ENCODE peak calls at places on chromosomes 7 and 10, in four cellular contexts. M is neural progenitor cell, U is AG10803, T is right atrium auricular region. C is an unnamed sample.
A peak's percentile ranks its signal among the peaks of the same experiment; 100 is the strongest.

GRCh38 chr10:58570307-58570723 is 57.6 kb downstream of the BICC1 start:
- DNase-seq in M (no peak), U (peak; percentile 65), T (no peak), C (no peak)

GRCh38 chr7:91098566-91098965 is 165.7 kb upstream of the FZD1 start:
- DNase-seq in M (no peak), U (peak; percentile 44), T (no peak), C (no peak)

GRCh38 chr7:117157121-117157870 is 165.6 kb downstream of the WNT2 start:
- DNase-seq in M (no peak), U (peak; percentile 98), T (peak; percentile 66), C (no peak)

GRCh38 chr7:98251251-98251843 is 685 bp downstream of the TECPR1 start:
- DNase-seq in M (no peak), U (no peak), T (no peak), C (no peak)

GRCh38 chr7:18861514-18861913 is 255.9 kb downstream of the TWIST1 start:
- DNase-seq in M (no peak), U (peak; percentile 77), T (no peak), C (no peak)

GRCh38 chr7:106231856-106232490 is 52.8 kb downstream of the NAMPT start:
- DNase-seq in M (no peak), U (no peak), T (no peak), C (no peak)

GRCh38 chr10:86856156-86856555 is 99.7 kb downstream of the BMPR1A start:
- DNase-seq in M (no peak), U (no peak), T (no peak), C (no peak)

GRCh38 chr7:47358357-47358756 is 223.6 kb downstream of the TNS3 start:
- DNase-seq in M (no peak), U (no peak), T (no peak), C (no peak)

GRCh38 chr7:70238171-70238575 is 639.9 kb downstream of the AUTS2 start:
- DNase-seq in M (peak; percentile 15), U (no peak), T (no peak), C (no peak)

GRCh38 chr7:48041665-48041995 is 6.3 kb downstream of the C7orf57 start:
- DNase-seq in M (no peak), U (peak; percentile 74), T (no peak), C (no peak)

GRCh38 chr10:8102708-8103401 is 48.4 kb downstream of the GATA3 start:
- DNase-seq in M (no peak), U (no peak), T (no peak), C (no peak)

GRCh38 chr10:60978287-60979115 is 34.5 kb upstream of the RHOBTB1 start:
- DNase-seq in M (no peak), U (no peak), T (no peak), C (no peak)

GRCh38 chr10:93445097-93445960 is 36.8 kb downstream of the MYOF start:
- DNase-seq in M (peak; percentile 97), U (peak; percentile 99), T (peak; percentile 96), C (peak; percentile 66)

GRCh38 chr7:116198748-116199410 is 11.5 kb upstream of the TES start:
- DNase-seq in M (no peak), U (no peak), T (no peak), C (no peak)

GRCh38 chr7:888081-889024 is 12.0 kb downstream of the GET4 start:
- DNase-seq in M (no peak), U (no peak), T (no peak), C (no peak)

GRCh38 chr7:18212788-18213187 is 185.1 kb upstream of the PRPS1L1 start:
- DNase-seq in M (no peak), U (peak; percentile 71), T (no peak), C (no peak)

GRCh38 chr7:130277763-130278643 is 11.3 kb downstream of the CPA2 start:
- DNase-seq in M (peak; percentile 74), U (peak; percentile 75), T (no peak), C (peak; percentile 34)
- TF ChIP-seq CTCF in M (peak; percentile 63), U (peak; percentile 76), T (peak; percentile 42), C (peak; percentile 50)

GRCh38 chr10:132020456-132020855 is 38.7 kb upstream of the BNIP3 start:
- DNase-seq in M (no peak), U (no peak), T (no peak), C (no peak)
- TF ChIP-seq CTCF in M (no peak), U (no peak), T (no peak), C (no peak)

GRCh38 chr7:100356416-100357068 is 1.4 kb upstream of the PILRB start:
- DNase-seq in M (no peak), U (no peak), T (no peak), C (no peak)

GRCh38 chr7:100360102-100360607 is 2.2 kb downstream of the PILRB start:
- DNase-seq in M (no peak), U (no peak), T (no peak), C (no peak)

GRCh38 chr7:100358857-100359212 is 918 bp downstream of the PILRB start:
- DNase-seq in M (no peak), U (no peak), T (no peak), C (no peak)

GRCh38 chr7:100357131-100357561 is 771 bp upstream of the PILRB start:
- DNase-seq in M (no peak), U (no peak), T (no peak), C (no peak)

DNA sequence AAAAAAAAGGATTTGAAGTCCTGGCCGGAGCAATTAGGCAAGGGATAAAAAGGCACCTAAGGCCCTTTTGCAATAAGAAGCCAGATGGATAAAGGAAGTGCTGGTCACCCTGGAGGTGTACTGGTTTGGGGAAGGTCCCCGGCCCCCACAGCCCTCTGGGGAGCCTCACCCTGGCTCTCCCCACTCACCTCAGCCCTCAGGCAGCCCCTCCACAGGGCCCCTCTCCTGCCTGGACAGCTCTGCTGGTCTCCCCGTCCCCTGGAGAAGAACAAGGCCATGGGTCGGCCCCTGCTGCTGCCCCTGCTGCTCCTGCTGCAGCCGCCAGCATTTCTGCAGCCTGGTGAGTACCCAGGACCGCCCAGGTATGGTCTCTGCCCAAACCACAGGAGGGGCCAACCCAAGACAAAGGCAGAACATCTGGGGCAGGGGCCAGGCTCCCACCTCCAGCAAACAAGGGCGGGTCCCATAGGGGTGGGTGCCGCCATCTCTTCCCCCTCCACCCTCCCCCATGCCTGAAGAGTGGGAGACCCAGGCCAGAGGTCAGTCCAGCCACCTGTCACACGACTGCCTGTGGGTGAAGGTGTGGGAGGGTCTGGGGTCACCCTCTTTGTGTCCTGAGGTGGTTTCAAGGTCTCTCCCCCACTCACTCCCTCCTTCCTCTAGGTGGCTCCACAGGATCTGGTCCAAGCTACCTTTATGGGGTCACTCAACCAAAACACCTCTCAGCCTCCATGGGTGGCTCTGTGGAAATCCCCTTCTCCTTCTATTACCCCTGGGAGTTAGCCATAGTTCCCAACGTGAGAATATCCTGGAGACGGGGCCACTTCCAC is at the start of gene PILRB:
- DNase-seq in M (no peak), U (no peak), T (no peak), C (no peak)
- TF ChIP-seq CTCF in M (peak; percentile 23), U (no peak), T (no peak), C (no peak)

GRCh38 chr10:69533658-69534057 is 39.6 kb downstream of the NEUROG3 start:
- DNase-seq in M (no peak), U (no peak), T (no peak), C (no peak)

GRCh38 chr10:69541463-69541862 is 31.8 kb downstream of the NEUROG3 start:
- DNase-seq in M (no peak), U (no peak), T (no peak), C (no peak)

GRCh38 chr10:69537449-69537848 is 35.8 kb downstream of the NEUROG3 start:
- DNase-seq in M (no peak), U (no peak), T (no peak), C (no peak)
- TF ChIP-seq CTCF in M (no peak), U (no peak), T (no peak), C (no peak)

GRCh38 chr10:19941206-19941880 is 125.1 kb downstream of the PLXDC2 start:
- DNase-seq in M (no peak), U (no peak), T (no peak), C (no peak)
- TF ChIP-seq CTCF in M (no peak), U (no peak), T (no peak), C (no peak)

GRCh38 chr10:128174581-128175559 is 48.6 kb upstream of the MKI67 start:
- DNase-seq in M (no peak), U (no peak), T (no peak), C (no peak)

GRCh38 chr10:128172756-128173155 is 46.5 kb upstream of the MKI67 start:
- DNase-seq in M (no peak), U (no peak), T (no peak), C (no peak)

GRCh38 chr10:128173383-128173782 is 47.2 kb upstream of the MKI67 start:
- DNase-seq in M (no peak), U (peak; percentile 35), T (no peak), C (no peak)

GRCh38 chr10:128180843-128181242 is 54.6 kb upstream of the MKI67 start:
- DNase-seq in M (no peak), U (no peak), T (no peak), C (no peak)

DNA sequence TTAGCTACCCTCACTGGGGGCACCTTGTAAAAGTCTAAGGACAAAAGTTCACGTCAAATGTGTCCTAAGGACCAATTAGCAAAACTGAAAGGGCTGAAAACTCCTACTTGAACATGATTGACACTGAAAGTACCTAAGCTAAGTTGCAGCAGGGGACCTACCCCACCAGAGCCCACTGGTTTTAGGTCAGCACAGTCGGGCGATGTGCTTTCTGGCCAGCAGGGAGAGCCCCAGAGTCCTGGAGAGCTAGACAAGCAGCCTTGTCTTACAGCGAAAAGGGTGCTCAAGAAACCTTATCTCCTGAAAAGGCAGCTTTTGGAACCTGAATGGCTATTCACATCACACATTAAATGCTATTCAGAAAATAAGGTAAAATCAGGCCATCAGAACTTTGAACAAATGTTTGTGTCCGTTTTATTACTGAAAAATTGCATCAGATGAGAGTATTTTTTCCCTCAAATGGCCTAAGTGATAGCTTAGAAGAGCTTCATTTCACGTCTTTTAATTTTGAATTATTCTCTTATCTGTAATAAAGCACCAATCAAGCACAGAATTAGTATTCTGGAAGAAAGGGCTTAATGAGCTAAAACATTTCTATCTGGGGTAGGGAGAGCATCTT is 52.2 kb upstream of the MKI67 start:
- DNase-seq in M (peak; percentile 64), U (peak; percentile 14), T (no peak), C (peak; percentile 29)
- TF ChIP-seq CTCF in M (peak; percentile 65), U (peak; percentile 48), T (no peak), C (peak; percentile 58)

GRCh38 chr10:88865281-88865876 is 13.7 kb upstream of the ANKRD22 start:
- DNase-seq in M (no peak), U (no peak), T (no peak), C (no peak)
- TF ChIP-seq CTCF in M (peak; percentile 3), U (peak; percentile 16), T (no peak), C (no peak)

DNA sequence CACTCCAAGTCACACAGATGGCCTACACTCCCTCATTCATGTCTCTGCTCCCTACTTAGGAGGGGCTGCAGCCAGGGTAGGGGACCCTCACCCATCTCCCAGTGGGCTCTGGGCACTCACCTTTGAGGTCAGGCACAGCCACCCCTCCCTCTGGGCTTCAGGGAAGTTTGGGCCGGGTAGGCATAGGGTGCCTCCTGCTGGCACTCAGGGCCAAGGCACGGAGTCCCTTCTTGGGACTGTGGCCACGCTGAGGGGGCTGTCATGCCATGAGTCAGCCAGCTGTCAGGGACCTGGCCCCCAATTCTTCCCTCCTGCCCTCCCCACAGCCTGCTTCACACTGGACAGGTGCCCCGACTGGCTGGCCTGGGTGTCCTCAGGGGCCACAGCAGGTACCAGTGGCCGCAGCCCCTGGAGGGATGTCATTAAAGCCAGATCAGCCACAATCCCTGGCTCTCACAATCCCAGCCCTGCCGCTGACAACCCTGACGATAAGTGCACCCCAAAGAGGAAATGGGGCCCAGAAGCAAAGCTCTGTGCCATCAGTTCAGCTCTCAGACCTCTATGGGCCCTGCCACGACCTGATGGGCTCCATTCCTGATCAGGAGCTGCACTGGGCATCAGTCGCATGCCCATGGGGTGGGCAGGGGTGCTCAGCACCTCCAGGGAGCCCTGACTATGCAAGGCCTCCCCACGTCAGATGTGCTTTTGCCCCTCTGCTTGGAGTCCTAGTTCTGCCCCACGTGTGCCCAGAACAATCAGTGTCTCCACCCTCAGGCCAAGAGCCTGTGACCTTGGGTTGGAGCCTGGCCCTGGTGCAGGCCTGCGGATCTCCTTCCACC is 34.1 kb upstream of the RET start:
- DNase-seq in M (no peak), U (no peak), T (no peak), C (no peak)
- TF ChIP-seq CTCF in M (peak; percentile 16), U (no peak), T (no peak), C (no peak)